ENCODE peak calls at places on chromosome 21, in nine cellular contexts. S, O, J, M, U, L, B, R and W are unnamed samples.

GRCh38 chr21:34354836-34355235 is 9.0 kb upstream of the KCNE2 start:
- DNase-seq in B (no peak), U (no peak), R (no peak), M (no peak), O (no peak), S (no peak), J (no peak), L (no peak), W (no peak)

GRCh38 chr21:45421071-45421845 is 16.3 kb downstream of the COL18A1 start:
- DNase-seq in J (peak), R (no peak), L (no peak), S (no peak), O (no peak), B (no peak), M (no peak), U (no peak), W (no peak)

GRCh38 chr21:32727478-32727727 is 410 bp downstream of the SYNJ1 start:
- DNase-seq in B (no peak), J (no peak), L (no peak), M (no peak), R (no peak), O (no peak), U (no peak), S (no peak), W (no peak)

GRCh38 chr21:45336870-45337269 is 49.2 kb upstream of the POFUT2 start:
- DNase-seq in R (no peak), S (no peak), M (no peak), J (peak), O (peak), B (no peak), L (no peak), U (no peak), W (no peak)

GRCh38 chr21:45655071-45655470 is 11.5 kb downstream of the PCBP3 start:
- DNase-seq in R (no peak), L (peak), O (peak), U (no peak), S (peak), J (no peak), M (no peak), B (no peak), W (no peak)

GRCh38 chr21:46422636-46423241 is 36.0 kb upstream of the DIP2A start:
- DNase-seq in R (no peak), B (no peak), M (no peak), O (no peak), S (no peak), L (no peak), U (no peak), J (no peak), W (no peak)

GRCh38 chr21:37145635-37146111 is 72.6 kb downstream of the TTC3 start:
- DNase-seq in R (no peak), B (no peak), O (peak), U (no peak), S (no peak), L (no peak), J (no peak), M (no peak), W (no peak)

GRCh38 chr21:43690346-43690745 is 28.6 kb upstream of the PDXK start:
- DNase-seq in B (no peak), M (no peak), L (no peak), O (no peak), S (no peak), J (no peak), U (no peak), R (no peak), W (no peak)

GRCh38 chr21:38910390-38911008 is 104.8 kb downstream of the ETS2 start:
- DNase-seq in B (no peak), J (peak), S (no peak), R (no peak), M (no peak), L (no peak), U (no peak), O (no peak), W (no peak)

GRCh38 chr21:41713495-41714281 is 53.2 kb downstream of the RIPK4 start:
- DNase-seq in L (no peak), S (no peak), B (no peak), R (no peak), J (peak), U (no peak), M (no peak), O (no peak), W (no peak)

GRCh38 chr21:42925114-42925907 is at the start of gene ERVH48-1:
- DNase-seq in L (no peak), R (no peak), M (no peak), O (peak), J (no peak), U (no peak), B (no peak), S (peak), W (no peak)